ENCODE peak calls at places on chromosomes 11 and 22, in six cellular contexts. J, T, N, L, H and R are unnamed samples. For H3K36me3, the result is how much of the 10 kb centered on the place peaks cover.

GRCh38 chr22:42294034-42294985 is 23.9 kb upstream of the TCF20 start:
- DNase-seq in J (no peak), T (peak), N (no peak), L (peak), H (peak), R (no peak)

GRCh38 chr22:29032014-29032475 is 29.6 kb downstream of the C22orf31 start:
- DNase-seq in J (no peak), T (no peak), N (no peak), L (peak), H (no peak), R (no peak)

GRCh38 chr11:92978226-92979111 is 9.0 kb downstream of the MTNR1B start:
- DNase-seq in J (no peak), T (no peak), N (no peak), L (no peak), H (no peak), R (no peak)

GRCh38 chr11:45926536-45927331 is 4.3 kb downstream of the LARGE2 start:
- DNase-seq in J (no peak), T (no peak), N (no peak), L (no peak), H (no peak), R (no peak)

GRCh38 chr22:25318081-25318823 is 98.8 kb downstream of the CRYBB2 start:
- DNase-seq in J (no peak), T (no peak), N (no peak), L (no peak), H (no peak), R (no peak)

GRCh38 chr11:70088735-70089250 is 10.7 kb downstream of the ANO1 start:
- DNase-seq in J (no peak), T (no peak), N (no peak), L (no peak), H (no peak), R (no peak)

GRCh38 chr11:118438314-118438931 is 2.1 kb downstream of the KMT2A start:
- DNase-seq in J (no peak), T (peak), N (peak), L (peak), H (no peak), R (no peak)

GRCh38 chr22:27327497-27327896 is 474.1 kb downstream of the MN1 start:
- DNase-seq in J (no peak), T (no peak), N (no peak), L (no peak), H (no peak), R (no peak)

GRCh38 chr11:115919341-115920086 is 415.3 kb upstream of the CADM1 start:
- DNase-seq in J (no peak), T (peak), N (no peak), L (no peak), H (peak), R (no peak)

GRCh38 chr22:44404341-44405020 is 91.7 kb upstream of the SHISAL1 start:
- DNase-seq in J (no peak), T (no peak), N (no peak), L (no peak), H (no peak), R (no peak)

GRCh38 chr11:121422675-121423074 is 29.4 kb upstream of the SORL1 start:
- DNase-seq in J (no peak), T (no peak), N (peak), L (no peak), H (no peak), R (no peak)

GRCh38 chr11:10125522-10126133 is 168.4 kb downstream of the SBF2 start:
- DNase-seq in J (no peak), T (no peak), N (no peak), L (no peak), H (no peak), R (no peak)

GRCh38 chr22:38947321-38948112 is 9.9 kb upstream of the APOBEC3A start:
- DNase-seq in J (no peak), T (no peak), N (no peak), L (no peak), H (no peak), R (no peak)

GRCh38 chr22:38948181-38948940 is 9.0 kb upstream of the APOBEC3A start:
- DNase-seq in J (no peak), T (no peak), N (no peak), L (no peak), H (no peak), R (no peak)

GRCh38 chr22:38951734-38952133 is 5.7 kb upstream of the APOBEC3A start:
- DNase-seq in J (no peak), T (no peak), N (no peak), L (no peak), H (no peak), R (no peak)

GRCh38 chr22:38950527-38951111 is 6.8 kb upstream of the APOBEC3A start:
- DNase-seq in J (no peak), T (no peak), N (no peak), L (no peak), H (no peak), R (no peak)

DNA sequence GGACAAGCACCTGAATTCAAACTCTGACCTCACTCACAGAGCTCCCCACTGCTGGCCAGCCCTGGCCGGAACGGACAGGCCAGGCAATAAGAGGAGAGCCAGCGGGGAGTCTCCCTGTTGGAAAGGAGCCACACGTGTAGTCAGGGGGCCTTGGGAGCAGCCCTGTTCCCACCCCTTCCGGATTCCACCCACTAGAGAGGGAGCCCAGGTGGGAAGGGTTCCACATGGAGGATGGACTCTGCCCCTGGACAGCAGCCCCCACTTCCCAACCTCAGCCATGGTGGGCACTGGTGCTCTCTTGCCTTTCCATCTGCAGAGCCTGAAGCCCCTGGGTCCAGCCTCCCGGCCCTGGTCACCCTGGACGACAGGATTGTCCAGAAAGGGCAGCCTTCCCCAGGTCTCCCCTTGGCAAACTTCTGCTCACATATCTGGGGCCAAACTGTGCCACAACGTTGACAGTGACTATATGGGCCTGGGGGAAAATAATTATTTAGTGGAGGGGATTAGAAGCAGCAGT is 7.5 kb upstream of the APOBEC3A start:
- DNase-seq in J (no peak), T (no peak), N (no peak), L (no peak), H (no peak), R (no peak)
- H3K36me3 ChIP-seq in J (under half), T (under half), N (under half), L (under half), H (under half), R (under half)

GRCh38 chr22:19460036-19460435 is 12.5 kb upstream of the C22orf39 start:
- DNase-seq in J (no peak), T (no peak), N (no peak), L (no peak), H (no peak), R (no peak)

GRCh38 chr22:19456541-19456940 is 9.0 kb upstream of the C22orf39 start:
- DNase-seq in J (no peak), T (no peak), N (no peak), L (no peak), H (no peak), R (no peak)

GRCh38 chr22:19455585-19456370 is 8.3 kb upstream of the C22orf39 start:
- DNase-seq in J (no peak), T (no peak), N (no peak), L (no peak), H (no peak), R (no peak)

GRCh38 chr22:19455033-19455432 is 7.5 kb upstream of the C22orf39 start:
- DNase-seq in J (no peak), T (no peak), N (no peak), L (no peak), H (no peak), R (no peak)

GRCh38 chr22:19457828-19458428 is 10.4 kb upstream of the C22orf39 start:
- DNase-seq in J (no peak), T (no peak), N (no peak), L (no peak), H (no peak), R (no peak)
- H3K36me3 ChIP-seq in J (under half), T (under half), N (under half), L (under half), H (half or more), R (under half)

GRCh38 chr22:45535400-45535799 is 32.7 kb downstream of the FBLN1 start:
- DNase-seq in J (no peak), T (no peak), N (no peak), L (no peak), H (no peak), R (no peak)
- H3K36me3 ChIP-seq in J (under half), T (under half), N (under half), L (under half), H (under half), R (under half)

GRCh38 chr11:58615556-58615955 is 6.9 kb upstream of the CNTF start:
- DNase-seq in J (no peak), T (no peak), N (no peak), L (no peak), H (no peak), R (no peak)
- H3K36me3 ChIP-seq in J (half or more), T (under half), N (half or more), L (half or more), H (half or more), R (under half)

GRCh38 chr22:20056696-20057386 is 23.2 kb upstream of the DGCR8 start:
- DNase-seq in J (no peak), T (no peak), N (no peak), L (no peak), H (no peak), R (no peak)
- H3K36me3 ChIP-seq in J (under half), T (under half), N (under half), L (under half), H (under half), R (under half)